ENCODE peak calls at places on chromosomes 11 and 22, in six cellular contexts. J is NCI-H748 treated with DMSO at 0.1 percent for 48 hours; W is non-pigmented ciliary epithelial cell; P is mesendoderm; Q is stimulated activated CD8-positive, alpha-beta memory T cell treated with anti-CD3 and anti-CD28 coated beads, Interleukin-7, amount 100 ng/mL, for 4 hours; V is T-helper 9 cell. N is an unnamed sample.

GRCh38 chr11:79377399-79377798 is 63.4 kb downstream of the TENM4 start:
- DNase-seq in J (no peak), W (no peak), P (no peak), Q (no peak), V (no peak), N (no peak)

GRCh38 chr22:23763579-23764331 is 965 bp downstream of the C22orf15 start:
- DNase-seq in J (no peak), W (no peak), P (peak), Q (no peak), V (peak), N (no peak)

GRCh38 chr11:43546561-43547410 is 133.8 kb upstream of the HSD17B12 start:
- DNase-seq in J (no peak), W (no peak), P (no peak), Q (no peak), V (no peak), N (no peak)

GRCh38 chr22:19893363-19893762 is 38.7 kb upstream of the GNB1L start:
- DNase-seq in J (no peak), W (no peak), P (no peak), Q (no peak), V (no peak), N (no peak)

GRCh38 chr11:30758012-30758411 is 171.9 kb upstream of the MPPED2 start:
- DNase-seq in J (no peak), W (no peak), P (no peak), Q (no peak), V (no peak), N (no peak)

GRCh38 chr11:118635237-118635591 is 27.8 kb downstream of the PHLDB1 start:
- DNase-seq in J (no peak), W (no peak), P (no peak), Q (no peak), V (no peak), N (no peak)

GRCh38 chr22:23098718-23099524 is 28.6 kb downstream of the GNAZ start:
- DNase-seq in J (no peak), W (no peak), P (no peak), Q (no peak), V (no peak), N (no peak)

GRCh38 chr11:130865772-130866114 is 50.5 kb downstream of the SNX19 start:
- DNase-seq in J (no peak), W (no peak), P (no peak), Q (no peak), V (no peak), N (no peak)

GRCh38 chr11:67344264-67344663 is 9.1 kb downstream of the POLD4 start:
- DNase-seq in J (no peak), W (no peak), P (no peak), Q (no peak), V (no peak), N (no peak)

GRCh38 chr11:123302751-123303195 is 107.7 kb upstream of the CLMP start:
- DNase-seq in J (no peak), W (peak), P (peak), Q (no peak), V (no peak), N (no peak)

GRCh38 chr22:26289486-26290250 is 120.4 kb downstream of the SEZ6L start:
- DNase-seq in J (no peak), W (no peak), P (no peak), Q (no peak), V (no peak), N (no peak)

GRCh38 chr11:94521684-94522083 is 9.4 kb downstream of the C11orf97 start:
- DNase-seq in J (no peak), W (no peak), P (peak), Q (no peak), V (no peak), N (no peak)

GRCh38 chr11:34161812-34162506 is 56.5 kb downstream of the NAT10 start:
- DNase-seq in J (no peak), W (no peak), P (peak), Q (peak), V (no peak), N (no peak)

GRCh38 chr11:45043755-45044475 is 93.2 kb upstream of the TP53I11 start:
- DNase-seq in J (no peak), W (no peak), P (no peak), Q (no peak), V (no peak), N (no peak)

GRCh38 chr11:1918436-1919315 is 827 bp upstream of the TNNT3 start:
- DNase-seq in J (no peak), W (no peak), P (no peak), Q (no peak), V (no peak), N (no peak)

GRCh38 chr22:25777870-25778269 is 35.9 kb downstream of the MYO18B start:
- DNase-seq in J (peak), W (no peak), P (no peak), Q (no peak), V (no peak), N (no peak)

GRCh38 chr11:10893713-10894112 is 35.9 kb upstream of the ZBED5 start:
- DNase-seq in J (no peak), W (no peak), P (no peak), Q (no peak), V (no peak), N (no peak)

GRCh38 chr11:69470301-69470700 is 11.2 kb upstream of the LINC01488 start:
- DNase-seq in J (no peak), W (no peak), P (no peak), Q (no peak), V (no peak), N (no peak)

GRCh38 chr11:46393231-46393616 is 1.6 kb upstream of the CHRM4 start:
- DNase-seq in J (no peak), W (no peak), P (no peak), Q (no peak), V (no peak), N (no peak)

GRCh38 chr11:69216609-69217008 is 60.9 kb downstream of the SMIM38 start:
- DNase-seq in J (no peak), W (no peak), P (no peak), Q (no peak), V (no peak), N (no peak)

GRCh38 chr11:32584921-32585320 is 1.3 kb downstream of the EIF3M start:
- DNase-seq in J (no peak), W (no peak), P (peak), Q (no peak), V (no peak), N (no peak)

GRCh38 chr11:45913942-45914635 is 3.6 kb downstream of the PEX16 start:
- DNase-seq in J (no peak), W (no peak), P (no peak), Q (no peak), V (no peak), N (no peak)

N was measured in epithelial cell of prostate.